ENCODE peak calls at places on chromosomes 4 and X, in ten cellular contexts. One of them, this sample, is unnamed.

GRCh38 chr4:55303818-55304217 is 42.2 kb upstream of the SRD5A3 start:
- DNase-seq in GM04503: no peak
- DNase-seq in Ammon's horn: no peak
- DNase-seq in HS-5: peak; percentile 20
- DNase-seq in activated CD8-positive, alpha-beta memory T cell treated with anti-CD3 and anti-CD28 coated beads for 48 hours: no peak
- DNase-seq in fibroblast of mammary gland: peak; percentile 61
- DNase-seq in A673: no peak
- DNase-seq in right lobe of liver: no peak
- DNase-seq in AG08395: peak; percentile 28
- DNase-seq in vagina: no peak
- DNase-seq in this sample: no peak

GRCh38 chr4:80036949-80037348 is 36.1 kb downstream of the ANTXR2 start:
- DNase-seq in GM04503: peak; percentile 76
- DNase-seq in Ammon's horn: no peak
- DNase-seq in HS-5: peak; percentile 29
- DNase-seq in activated CD8-positive, alpha-beta memory T cell treated with anti-CD3 and anti-CD28 coated beads for 48 hours: no peak
- DNase-seq in fibroblast of mammary gland: peak; percentile 87
- DNase-seq in A673: peak; percentile 0
- DNase-seq in right lobe of liver: no peak
- DNase-seq in AG08395: peak; percentile 71
- DNase-seq in vagina: no peak
- DNase-seq in this sample: no peak

GRCh38 chr4:81215219-81215892 is at the start of gene PRKG2:
- DNase-seq in GM04503: no peak
- DNase-seq in Ammon's horn: no peak
- DNase-seq in HS-5: no peak
- DNase-seq in activated CD8-positive, alpha-beta memory T cell treated with anti-CD3 and anti-CD28 coated beads for 48 hours: no peak
- DNase-seq in fibroblast of mammary gland: no peak
- DNase-seq in A673: no peak
- DNase-seq in right lobe of liver: no peak
- DNase-seq in AG08395: peak; percentile 10
- DNase-seq in vagina: no peak
- DNase-seq in this sample: no peak

GRCh38 chrX:153590961-153591956 is 7.7 kb downstream of the CCNQ start:
- DNase-seq in GM04503: no peak
- DNase-seq in Ammon's horn: no peak
- DNase-seq in HS-5: no peak
- DNase-seq in activated CD8-positive, alpha-beta memory T cell treated with anti-CD3 and anti-CD28 coated beads for 48 hours: no peak
- DNase-seq in fibroblast of mammary gland: no peak
- DNase-seq in A673: no peak
- DNase-seq in right lobe of liver: no peak
- DNase-seq in AG08395: no peak
- DNase-seq in vagina: no peak
- DNase-seq in this sample: no peak

GRCh38 chr4:2255501-2256155 is 6.3 kb downstream of the MXD4 start:
- DNase-seq in GM04503: no peak
- DNase-seq in Ammon's horn: no peak
- DNase-seq in HS-5: no peak
- DNase-seq in activated CD8-positive, alpha-beta memory T cell treated with anti-CD3 and anti-CD28 coated beads for 48 hours: no peak
- DNase-seq in fibroblast of mammary gland: peak; percentile 33
- DNase-seq in A673: peak; percentile 54
- DNase-seq in right lobe of liver: peak; percentile 25
- DNase-seq in AG08395: no peak
- DNase-seq in vagina: no peak
- DNase-seq in this sample: no peak

GRCh38 chrX:153370293-153371055 is 30.7 kb downstream of the PNMA6E start:
- DNase-seq in GM04503: no peak
- DNase-seq in Ammon's horn: no peak
- DNase-seq in HS-5: no peak
- DNase-seq in activated CD8-positive, alpha-beta memory T cell treated with anti-CD3 and anti-CD28 coated beads for 48 hours: no peak
- DNase-seq in fibroblast of mammary gland: peak; percentile 6
- DNase-seq in A673: no peak
- DNase-seq in right lobe of liver: no peak
- DNase-seq in AG08395: no peak
- DNase-seq in vagina: peak; percentile 28
- DNase-seq in this sample: no peak

GRCh38 chr4:153513596-153513995 is 47.4 kb downstream of the TMEM131L start:
- DNase-seq in GM04503: peak; percentile 90
- DNase-seq in Ammon's horn: no peak
- DNase-seq in HS-5: peak; percentile 86
- DNase-seq in activated CD8-positive, alpha-beta memory T cell treated with anti-CD3 and anti-CD28 coated beads for 48 hours: no peak
- DNase-seq in fibroblast of mammary gland: peak; percentile 77
- DNase-seq in A673: peak; percentile 54
- DNase-seq in right lobe of liver: no peak
- DNase-seq in AG08395: peak; percentile 73
- DNase-seq in vagina: no peak
- DNase-seq in this sample: no peak

GRCh38 chrX:3191186-3191585 is 149.9 kb downstream of the ARSF start:
- DNase-seq in GM04503: peak; percentile 85
- DNase-seq in Ammon's horn: no peak
- DNase-seq in HS-5: no peak
- DNase-seq in activated CD8-positive, alpha-beta memory T cell treated with anti-CD3 and anti-CD28 coated beads for 48 hours: no peak
- DNase-seq in fibroblast of mammary gland: peak; percentile 32
- DNase-seq in A673: no peak
- DNase-seq in right lobe of liver: no peak
- DNase-seq in AG08395: peak; percentile 61
- DNase-seq in vagina: no peak
- DNase-seq in this sample: no peak

GRCh38 chrX:76555816-76556215 is 128.3 kb downstream of the MAGEE1 start:
- DNase-seq in GM04503: no peak
- DNase-seq in Ammon's horn: no peak
- DNase-seq in HS-5: no peak
- DNase-seq in activated CD8-positive, alpha-beta memory T cell treated with anti-CD3 and anti-CD28 coated beads for 48 hours: no peak
- DNase-seq in fibroblast of mammary gland: peak; percentile 32
- DNase-seq in A673: peak; percentile 58
- DNase-seq in right lobe of liver: no peak
- DNase-seq in AG08395: no peak
- DNase-seq in vagina: no peak
- DNase-seq in this sample: no peak

GRCh38 chrX:22325091-22325490 is 52.4 kb downstream of the CBLL2 start:
- DNase-seq in GM04503: no peak
- DNase-seq in Ammon's horn: no peak
- DNase-seq in HS-5: no peak
- DNase-seq in activated CD8-positive, alpha-beta memory T cell treated with anti-CD3 and anti-CD28 coated beads for 48 hours: no peak
- DNase-seq in fibroblast of mammary gland: peak; percentile 91
- DNase-seq in A673: no peak
- DNase-seq in right lobe of liver: no peak
- DNase-seq in AG08395: no peak
- DNase-seq in vagina: no peak
- DNase-seq in this sample: no peak

GRCh38 chr4:76301068-76301774 is 5.3 kb upstream of the STBD1 start:
- DNase-seq in GM04503: peak; percentile 65
- DNase-seq in Ammon's horn: no peak
- DNase-seq in HS-5: peak; percentile 37
- DNase-seq in activated CD8-positive, alpha-beta memory T cell treated with anti-CD3 and anti-CD28 coated beads for 48 hours: no peak
- DNase-seq in fibroblast of mammary gland: peak; percentile 82
- DNase-seq in A673: no peak
- DNase-seq in right lobe of liver: no peak
- DNase-seq in AG08395: peak; percentile 75
- DNase-seq in vagina: no peak
- DNase-seq in this sample: peak; percentile 86

GRCh38 chr4:151990201-151990600 is 229.4 kb upstream of the GATB start:
- DNase-seq in GM04503: peak; percentile 78
- DNase-seq in Ammon's horn: no peak
- DNase-seq in HS-5: peak; percentile 87
- DNase-seq in activated CD8-positive, alpha-beta memory T cell treated with anti-CD3 and anti-CD28 coated beads for 48 hours: no peak
- DNase-seq in fibroblast of mammary gland: peak; percentile 63
- DNase-seq in A673: peak; percentile 3
- DNase-seq in right lobe of liver: no peak
- DNase-seq in AG08395: peak; percentile 89
- DNase-seq in vagina: no peak
- DNase-seq in this sample: no peak

GRCh38 chr4:133465022-133465421 is 315.9 kb downstream of the PCDH10 start:
- DNase-seq in GM04503: no peak
- DNase-seq in Ammon's horn: no peak
- DNase-seq in HS-5: no peak
- DNase-seq in activated CD8-positive, alpha-beta memory T cell treated with anti-CD3 and anti-CD28 coated beads for 48 hours: no peak
- DNase-seq in fibroblast of mammary gland: no peak
- DNase-seq in A673: no peak
- DNase-seq in right lobe of liver: no peak
- DNase-seq in AG08395: no peak
- DNase-seq in vagina: no peak
- DNase-seq in this sample: no peak

GRCh38 chr4:2755821-2756690 is at the start of gene TNIP2:
- DNase-seq in GM04503: no peak
- DNase-seq in Ammon's horn: peak; percentile 85
- DNase-seq in HS-5: peak; percentile 24
- DNase-seq in activated CD8-positive, alpha-beta memory T cell treated with anti-CD3 and anti-CD28 coated beads for 48 hours: peak; percentile 65
- DNase-seq in fibroblast of mammary gland: peak; percentile 73
- DNase-seq in A673: peak; percentile 71
- DNase-seq in right lobe of liver: peak; percentile 95
- DNase-seq in AG08395: peak; percentile 99
- DNase-seq in vagina: no peak
- DNase-seq in this sample: peak; percentile 99

GRCh38 chr4:85756938-85757337 is 282.0 kb downstream of the ARHGAP24 start:
- DNase-seq in GM04503: no peak
- DNase-seq in Ammon's horn: no peak
- DNase-seq in HS-5: no peak
- DNase-seq in activated CD8-positive, alpha-beta memory T cell treated with anti-CD3 and anti-CD28 coated beads for 48 hours: no peak
- DNase-seq in fibroblast of mammary gland: peak; percentile 82
- DNase-seq in A673: peak; percentile 24
- DNase-seq in right lobe of liver: no peak
- DNase-seq in AG08395: peak; percentile 50
- DNase-seq in vagina: no peak
- DNase-seq in this sample: peak; percentile 11

GRCh38 chrX:12378263-12378662 is 240.0 kb downstream of the FRMPD4 start:
- DNase-seq in GM04503: no peak
- DNase-seq in Ammon's horn: no peak
- DNase-seq in HS-5: no peak
- DNase-seq in activated CD8-positive, alpha-beta memory T cell treated with anti-CD3 and anti-CD28 coated beads for 48 hours: no peak
- DNase-seq in fibroblast of mammary gland: no peak
- DNase-seq in A673: no peak
- DNase-seq in right lobe of liver: no peak
- DNase-seq in AG08395: no peak
- DNase-seq in vagina: no peak
- DNase-seq in this sample: no peak

GRCh38 chr4:22969314-22969896 is 276.7 kb downstream of the GBA3 start:
- DNase-seq in GM04503: peak; percentile 59
- DNase-seq in Ammon's horn: no peak
- DNase-seq in HS-5: peak; percentile 70
- DNase-seq in activated CD8-positive, alpha-beta memory T cell treated with anti-CD3 and anti-CD28 coated beads for 48 hours: no peak
- DNase-seq in fibroblast of mammary gland: no peak
- DNase-seq in A673: no peak
- DNase-seq in right lobe of liver: no peak
- DNase-seq in AG08395: peak; percentile 20
- DNase-seq in vagina: no peak
- DNase-seq in this sample: no peak

GRCh38 chrX:10755477-10756334 is 135.3 kb upstream of the MID1 start:
- DNase-seq in GM04503: peak; percentile 44
- DNase-seq in Ammon's horn: no peak
- DNase-seq in HS-5: no peak
- DNase-seq in activated CD8-positive, alpha-beta memory T cell treated with anti-CD3 and anti-CD28 coated beads for 48 hours: no peak
- DNase-seq in fibroblast of mammary gland: peak; percentile 54
- DNase-seq in A673: peak; percentile 4
- DNase-seq in right lobe of liver: no peak
- DNase-seq in AG08395: peak; percentile 59
- DNase-seq in vagina: no peak
- DNase-seq in this sample: no peak

GRCh38 chr4:77193511-77194236 is 36.7 kb downstream of the CCNG2 start:
- DNase-seq in GM04503: no peak
- DNase-seq in Ammon's horn: peak; percentile 66
- DNase-seq in HS-5: no peak
- DNase-seq in activated CD8-positive, alpha-beta memory T cell treated with anti-CD3 and anti-CD28 coated beads for 48 hours: peak; percentile 39
- DNase-seq in fibroblast of mammary gland: no peak
- DNase-seq in A673: no peak
- DNase-seq in right lobe of liver: peak; percentile 48
- DNase-seq in AG08395: no peak
- DNase-seq in vagina: no peak
- DNase-seq in this sample: peak; percentile 81

GRCh38 chrX:133335027-133335426 is 80.3 kb downstream of the GPC4 start:
- DNase-seq in GM04503: no peak
- DNase-seq in Ammon's horn: peak; percentile 43
- DNase-seq in HS-5: no peak
- DNase-seq in activated CD8-positive, alpha-beta memory T cell treated with anti-CD3 and anti-CD28 coated beads for 48 hours: no peak
- DNase-seq in fibroblast of mammary gland: peak; percentile 51
- DNase-seq in A673: peak; percentile 82
- DNase-seq in right lobe of liver: no peak
- DNase-seq in AG08395: peak; percentile 58
- DNase-seq in vagina: no peak
- DNase-seq in this sample: peak; percentile 9